ENCODE peak calls at places on chromosomes 4 and X, in four cellular contexts. One of them, this sample, is unnamed. For H3K4me1 and H3K9me3, the result is how much of the 10 kb centered on the place peaks cover.

GRCh38 chrX:31209005-31209612 is 137.3 kb upstream of the FTHL17 start:
- DNase-seq in spleen: no peak
- DNase-seq in transverse colon: no peak
- DNase-seq in A549: no peak
- DNase-seq in this sample: no peak

GRCh38 chrX:11352296-11352741 is 59.1 kb downstream of the AMELX start:
- DNase-seq in spleen: no peak
- DNase-seq in transverse colon: no peak
- DNase-seq in A549: no peak
- DNase-seq in this sample: no peak

GRCh38 chr4:30642520-30642919 is 77.6 kb upstream of the PCDH7 start:
- DNase-seq in spleen: no peak
- DNase-seq in transverse colon: no peak
- DNase-seq in A549: no peak
- DNase-seq in this sample: no peak

GRCh38 chr4:7526491-7526890 is 91.8 kb upstream of the PSAPL1 start:
- DNase-seq in spleen: no peak
- DNase-seq in transverse colon: no peak
- DNase-seq in A549: no peak
- DNase-seq in this sample: no peak

GRCh38 chr4:7430965-7431695 is 3.6 kb downstream of the PSAPL1 start:
- DNase-seq in spleen: peak
- DNase-seq in transverse colon: no peak
- DNase-seq in A549: no peak
- DNase-seq in this sample: peak

GRCh38 chr4:44447563-44448504 is 775 bp downstream of the KCTD8 start:
- DNase-seq in spleen: peak
- DNase-seq in transverse colon: no peak
- DNase-seq in A549: no peak
- DNase-seq in this sample: peak

GRCh38 chrX:45715787-45716186 is 515.1 kb upstream of the DIPK2B start:
- DNase-seq in spleen: no peak
- DNase-seq in transverse colon: no peak
- DNase-seq in A549: no peak
- DNase-seq in this sample: no peak

GRCh38 chr4:160495356-160495755 is 1392.5 kb downstream of the RAPGEF2 start:
- DNase-seq in spleen: no peak
- DNase-seq in transverse colon: no peak
- DNase-seq in A549: no peak
- DNase-seq in this sample: no peak

GRCh38 chr4:64617813-64618212 is 208.6 kb upstream of the TECRL start:
- DNase-seq in spleen: no peak
- DNase-seq in transverse colon: no peak
- DNase-seq in A549: peak
- DNase-seq in this sample: no peak

GRCh38 chr4:73901031-73901430 is 31.8 kb downstream of the CXCL1 start:
- DNase-seq in spleen: no peak
- DNase-seq in transverse colon: no peak
- DNase-seq in A549: no peak
- DNase-seq in this sample: no peak

GRCh38 chr4:8194306-8195242 is 4.5 kb upstream of the SH3TC1 start:
- DNase-seq in spleen: no peak
- DNase-seq in transverse colon: no peak
- DNase-seq in A549: no peak
- DNase-seq in this sample: no peak

GRCh38 chrX:2489446-2490445 is 11.0 kb downstream of the DHRSX start:
- DNase-seq in spleen: peak
- DNase-seq in transverse colon: no peak
- DNase-seq in A549: no peak
- DNase-seq in this sample: no peak

GRCh38 chrX:30950391-30950790 is 61.3 kb upstream of the TAB3 start:
- DNase-seq in spleen: no peak
- DNase-seq in transverse colon: no peak
- DNase-seq in A549: no peak
- DNase-seq in this sample: no peak

GRCh38 chr4:187286536-187286935 is 562.9 kb upstream of the FAT1 start:
- DNase-seq in spleen: no peak
- DNase-seq in transverse colon: no peak
- DNase-seq in A549: no peak
- DNase-seq in this sample: no peak

GRCh38 chr4:20356565-20356964 is 104.9 kb downstream of the SLIT2 start:
- DNase-seq in spleen: no peak
- DNase-seq in transverse colon: no peak
- DNase-seq in A549: no peak
- DNase-seq in this sample: no peak

GRCh38 chr4:21802406-21802805 is 146.2 kb downstream of the KCNIP4 start:
- DNase-seq in spleen: no peak
- DNase-seq in transverse colon: no peak
- DNase-seq in A549: peak
- DNase-seq in this sample: no peak

GRCh38 chr4:89928867-89929266 is 34.2 kb downstream of the MMRN1 start:
- DNase-seq in spleen: no peak
- DNase-seq in transverse colon: no peak
- DNase-seq in A549: no peak
- DNase-seq in this sample: no peak

GRCh38 chrX:38129366-38129765 is 91.3 kb downstream of the SRPX start:
- DNase-seq in spleen: no peak
- DNase-seq in transverse colon: no peak
- DNase-seq in A549: no peak
- DNase-seq in this sample: no peak

GRCh38 chrX:102837843-102838242 is 99.2 kb upstream of the RAB40AL start:
- DNase-seq in spleen: no peak
- DNase-seq in transverse colon: no peak
- DNase-seq in A549: no peak
- DNase-seq in this sample: no peak

GRCh38 chr4:173076903-173077629 is 91.5 kb upstream of the GALNT7 start:
- DNase-seq in spleen: no peak
- DNase-seq in transverse colon: no peak
- DNase-seq in A549: no peak
- DNase-seq in this sample: no peak

GRCh38 chr4:32455231-32455630 is 1735.1 kb downstream of the PCDH7 start:
- DNase-seq in spleen: no peak
- DNase-seq in transverse colon: no peak
- DNase-seq in A549: no peak
- DNase-seq in this sample: no peak

GRCh38 chr4:112860731-112861377 is 188.6 kb upstream of the ANK2 start:
- DNase-seq in spleen: no peak
- DNase-seq in transverse colon: no peak
- DNase-seq in A549: no peak
- DNase-seq in this sample: no peak

GRCh38 chr4:167622481-167623240 is 388.4 kb upstream of the SPOCK3 start:
- DNase-seq in spleen: no peak
- DNase-seq in transverse colon: peak
- DNase-seq in A549: peak
- DNase-seq in this sample: no peak

GRCh38 chrX:33735182-33735581 is 396.9 kb downstream of the FAM47A start:
- DNase-seq in spleen: no peak
- DNase-seq in transverse colon: no peak
- DNase-seq in A549: no peak
- DNase-seq in this sample: no peak

GRCh38 chr4:28310926-28311325 is 1450.3 kb downstream of the STIM2 start:
- DNase-seq in spleen: no peak
- DNase-seq in transverse colon: no peak
- DNase-seq in A549: no peak
- DNase-seq in this sample: no peak

GRCh38 chr4:3468154-3468553 is 5.0 kb downstream of the DOK7 start:
- DNase-seq in spleen: peak
- DNase-seq in transverse colon: no peak
- DNase-seq in A549: no peak
- DNase-seq in this sample: no peak

GRCh38 chr4:47462799-47463234 is 685 bp downstream of the COMMD8 start:
- DNase-seq in spleen: no peak
- DNase-seq in transverse colon: no peak
- DNase-seq in A549: no peak
- DNase-seq in this sample: no peak

GRCh38 chr4:166493828-166494432 is 620.9 kb downstream of the TLL1 start:
- DNase-seq in spleen: no peak
- DNase-seq in transverse colon: no peak
- DNase-seq in A549: no peak
- DNase-seq in this sample: no peak

GRCh38 chrX:67622053-67622452 is 78.2 kb downstream of the AR start:
- DNase-seq in spleen: no peak
- DNase-seq in transverse colon: no peak
- DNase-seq in A549: no peak
- DNase-seq in this sample: no peak

GRCh38 chrX:155888139-155888538 is 7.0 kb downstream of the VAMP7 start:
- DNase-seq in spleen: no peak
- DNase-seq in transverse colon: no peak
- DNase-seq in A549: no peak
- DNase-seq in this sample: no peak

GRCh38 chrX:55161581-55161980 is 58.6 kb upstream of the PAGE5 start:
- DNase-seq in spleen: no peak
- DNase-seq in transverse colon: no peak
- DNase-seq in A549: no peak
- DNase-seq in this sample: no peak

GRCh38 chr4:25032126-25032525 is 1.4 kb upstream of the LGI2 start:
- DNase-seq in spleen: no peak
- DNase-seq in transverse colon: no peak
- DNase-seq in A549: peak
- DNase-seq in this sample: no peak

GRCh38 chr4:21948347-21949072 is at the start of gene KCNIP4:
- DNase-seq in spleen: peak
- DNase-seq in transverse colon: peak
- DNase-seq in A549: no peak
- DNase-seq in this sample: no peak

GRCh38 chr4:5619913-5620625 is 88.3 kb downstream of the EVC2 start:
- DNase-seq in spleen: no peak
- DNase-seq in transverse colon: no peak
- DNase-seq in A549: no peak
- DNase-seq in this sample: no peak

GRCh38 chrX:20265726-20266681 is 705 bp downstream of the RPS6KA3 start:
- DNase-seq in spleen: peak
- DNase-seq in transverse colon: peak
- DNase-seq in A549: peak
- DNase-seq in this sample: peak

GRCh38 chr4:163251204-163251603 is 81.2 kb downstream of the NPY1R start:
- DNase-seq in spleen: no peak
- DNase-seq in transverse colon: no peak
- DNase-seq in A549: no peak
- DNase-seq in this sample: no peak

GRCh38 chr4:78446607-78447006 is 105.0 kb upstream of the ANXA3 start:
- DNase-seq in spleen: no peak
- DNase-seq in transverse colon: no peak
- DNase-seq in A549: no peak
- DNase-seq in this sample: no peak

GRCh38 chr4:128225148-128225547 is 62.5 kb downstream of the PGRMC2 start:
- DNase-seq in spleen: no peak
- DNase-seq in transverse colon: no peak
- DNase-seq in A549: no peak
- DNase-seq in this sample: no peak

GRCh38 chr4:41205130-41205529 is 9.2 kb downstream of the APBB2 start:
- DNase-seq in spleen: no peak
- DNase-seq in transverse colon: no peak
- DNase-seq in A549: no peak
- DNase-seq in this sample: no peak
- H3K4me1 ChIP-seq in spleen: under half
- H3K4me1 ChIP-seq in transverse colon: under half
- H3K4me1 ChIP-seq in A549: under half
- H3K4me1 ChIP-seq in this sample: under half

DNA sequence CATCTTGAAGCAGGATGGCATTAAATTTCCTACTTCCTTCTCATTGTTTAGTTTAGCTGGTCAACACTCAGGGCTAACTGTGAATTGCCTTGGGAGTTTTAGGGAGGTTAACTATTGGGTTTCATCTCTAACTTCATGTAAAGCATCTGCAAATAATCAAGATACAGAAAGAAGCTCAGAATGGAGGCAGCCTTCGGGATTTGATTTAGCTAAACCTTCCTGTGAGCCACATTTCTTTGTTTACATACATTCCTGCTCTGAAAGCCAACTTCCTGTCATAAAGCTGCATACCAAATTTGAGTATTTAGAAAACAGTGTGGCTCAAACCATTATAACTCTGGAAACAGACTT is 131.7 kb upstream of the PCDH18 start:
- DNase-seq in spleen: no peak
- DNase-seq in transverse colon: no peak
- DNase-seq in A549: no peak
- DNase-seq in this sample: no peak
- TF ChIP-seq POLR2A in spleen: no peak
- TF ChIP-seq POLR2A in transverse colon: no peak
- TF ChIP-seq POLR2A in A549: no peak
- TF ChIP-seq POLR2A in this sample: no peak

GRCh38 chrX:1246816-1247215 is 21.8 kb upstream of the CSF2RA start:
- DNase-seq in spleen: peak
- DNase-seq in transverse colon: peak
- DNase-seq in A549: peak
- DNase-seq in this sample: peak
- H3K9me3 ChIP-seq in spleen: under half
- H3K9me3 ChIP-seq in transverse colon: under half
- H3K9me3 ChIP-seq in A549: under half
- H3K9me3 ChIP-seq in this sample: under half

GRCh38 chr4:98570160-98570797 is 88.1 kb downstream of the TSPAN5 start:
- DNase-seq in spleen: no peak
- DNase-seq in transverse colon: no peak
- DNase-seq in A549: no peak
- DNase-seq in this sample: no peak
- H3K4me1 ChIP-seq in spleen: under half
- H3K4me1 ChIP-seq in transverse colon: under half
- H3K4me1 ChIP-seq in A549: under half
- H3K4me1 ChIP-seq in this sample: half or more

GRCh38 chrX:115929480-115929879 is 241.1 kb upstream of the AGTR2 start:
- DNase-seq in spleen: no peak
- DNase-seq in transverse colon: no peak
- DNase-seq in A549: no peak
- DNase-seq in this sample: no peak
- TF ChIP-seq POLR2A in spleen: no peak
- TF ChIP-seq POLR2A in transverse colon: no peak
- TF ChIP-seq POLR2A in A549: no peak
- TF ChIP-seq POLR2A in this sample: no peak

GRCh38 chrX:53563324-53563723 is 123.2 kb downstream of the HUWE1 start:
- DNase-seq in spleen: no peak
- DNase-seq in transverse colon: no peak
- DNase-seq in A549: no peak
- DNase-seq in this sample: no peak
- H3K9me3 ChIP-seq in spleen: under half
- H3K9me3 ChIP-seq in transverse colon: under half
- H3K9me3 ChIP-seq in A549: under half
- H3K9me3 ChIP-seq in this sample: under half

DNA sequence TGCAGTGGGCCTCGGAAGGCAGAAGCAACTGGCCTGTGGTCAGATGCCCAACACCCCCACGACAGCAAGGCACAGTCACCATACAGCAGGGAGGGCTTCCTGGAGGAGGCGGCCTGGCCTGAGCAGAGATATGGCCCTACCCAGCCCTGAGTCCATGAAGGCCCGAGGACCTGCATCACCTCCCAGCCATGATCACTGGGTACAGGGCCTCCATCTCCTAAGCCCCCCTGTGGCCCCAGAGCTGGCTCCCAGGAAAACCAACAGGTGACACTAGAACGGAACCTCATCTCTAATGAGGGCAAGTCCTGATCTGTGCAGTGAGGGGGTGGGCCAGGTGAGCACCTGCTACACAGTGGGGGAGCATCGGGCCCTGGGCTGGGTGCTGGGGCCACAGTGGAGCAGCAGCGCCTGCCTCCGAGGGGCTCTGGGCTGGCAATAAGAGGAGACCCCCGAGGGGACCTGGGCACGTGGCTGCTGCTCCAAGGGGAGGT is 26.2 kb upstream of the MXD4 start:
- DNase-seq in spleen: peak
- DNase-seq in transverse colon: no peak
- DNase-seq in A549: no peak
- DNase-seq in this sample: peak
- H3K4me1 ChIP-seq in spleen: under half
- H3K4me1 ChIP-seq in transverse colon: under half
- H3K4me1 ChIP-seq in A549: under half
- H3K4me1 ChIP-seq in this sample: under half